ENCODE peak calls at places on chromosomes 16 and 17, in ten cellular contexts. One of them, this sample, is unnamed.

GRCh38 chr17:49577978-49578893 is 2.6 kb downstream of the NXPH3 start:
- DNase-seq in neural progenitor cell: no peak
- DNase-seq in stimulated activated CD8-positive, alpha-beta memory T cell treated with anti-CD3 and anti-CD28 coated beads, Interleukin-4, amount 100 ng/mL, for 1 hour: no peak
- DNase-seq in HTR-8/SVneo: no peak
- DNase-seq in H9: no peak
- DNase-seq in activated CD4-positive, alpha-beta T cell treated with anti-CD3 and anti-CD28 coated beads, Interleukin-2, amount 50 U/mL, for 24 hours: no peak
- DNase-seq in NCI-H146: no peak
- DNase-seq in NCI-H2081: no peak
- DNase-seq in GM23338: no peak
- DNase-seq in NT2/D1: no peak
- DNase-seq in this sample: no peak

GRCh38 chr17:250487-251300 is 69.2 kb upstream of the DOC2B start:
- DNase-seq in NCI-H146: no peak
- DNase-seq in activated CD4-positive, alpha-beta T cell treated with anti-CD3 and anti-CD28 coated beads, Interleukin-2, amount 50 U/mL, for 24 hours: no peak
- DNase-seq in HTR-8/SVneo: no peak
- DNase-seq in GM23338: no peak
- DNase-seq in NCI-H2081: no peak
- DNase-seq in NT2/D1: no peak
- DNase-seq in stimulated activated CD8-positive, alpha-beta memory T cell treated with anti-CD3 and anti-CD28 coated beads, Interleukin-4, amount 100 ng/mL, for 1 hour: no peak
- DNase-seq in neural progenitor cell: no peak
- DNase-seq in H9: no peak
- DNase-seq in this sample: no peak

GRCh38 chr17:47745037-47745380 is 12.0 kb downstream of the TBX21 start:
- DNase-seq in GM23338: peak; percentile 39
- DNase-seq in NCI-H146: no peak
- DNase-seq in activated CD4-positive, alpha-beta T cell treated with anti-CD3 and anti-CD28 coated beads, Interleukin-2, amount 50 U/mL, for 24 hours: no peak
- DNase-seq in NCI-H2081: no peak
- DNase-seq in NT2/D1: no peak
- DNase-seq in HTR-8/SVneo: no peak
- DNase-seq in neural progenitor cell: no peak
- DNase-seq in stimulated activated CD8-positive, alpha-beta memory T cell treated with anti-CD3 and anti-CD28 coated beads, Interleukin-4, amount 100 ng/mL, for 1 hour: no peak
- DNase-seq in H9: no peak
- DNase-seq in this sample: no peak

GRCh38 chr17:76912585-76912984 is 44.4 kb downstream of the MGAT5B start:
- DNase-seq in HTR-8/SVneo: no peak
- DNase-seq in NCI-H146: no peak
- DNase-seq in H9: no peak
- DNase-seq in GM23338: no peak
- DNase-seq in NCI-H2081: no peak
- DNase-seq in stimulated activated CD8-positive, alpha-beta memory T cell treated with anti-CD3 and anti-CD28 coated beads, Interleukin-4, amount 100 ng/mL, for 1 hour: no peak
- DNase-seq in activated CD4-positive, alpha-beta T cell treated with anti-CD3 and anti-CD28 coated beads, Interleukin-2, amount 50 U/mL, for 24 hours: no peak
- DNase-seq in neural progenitor cell: no peak
- DNase-seq in NT2/D1: no peak
- DNase-seq in this sample: no peak

GRCh38 chr17:17141860-17142552 is 64.1 kb downstream of the PLD6 start:
- DNase-seq in activated CD4-positive, alpha-beta T cell treated with anti-CD3 and anti-CD28 coated beads, Interleukin-2, amount 50 U/mL, for 24 hours: peak; percentile 16
- DNase-seq in neural progenitor cell: peak; percentile 78
- DNase-seq in stimulated activated CD8-positive, alpha-beta memory T cell treated with anti-CD3 and anti-CD28 coated beads, Interleukin-4, amount 100 ng/mL, for 1 hour: no peak
- DNase-seq in GM23338: peak; percentile 79
- DNase-seq in NCI-H146: no peak
- DNase-seq in NT2/D1: peak; percentile 35
- DNase-seq in H9: peak; percentile 80
- DNase-seq in HTR-8/SVneo: peak; percentile 52
- DNase-seq in NCI-H2081: no peak
- DNase-seq in this sample: peak; percentile 93

GRCh38 chr17:78351449-78352006 is 8.3 kb downstream of the SOCS3 start:
- DNase-seq in GM23338: peak; percentile 90
- DNase-seq in neural progenitor cell: peak; percentile 84
- DNase-seq in stimulated activated CD8-positive, alpha-beta memory T cell treated with anti-CD3 and anti-CD28 coated beads, Interleukin-4, amount 100 ng/mL, for 1 hour: no peak
- DNase-seq in NT2/D1: no peak
- DNase-seq in NCI-H2081: peak; percentile 19
- DNase-seq in activated CD4-positive, alpha-beta T cell treated with anti-CD3 and anti-CD28 coated beads, Interleukin-2, amount 50 U/mL, for 24 hours: no peak
- DNase-seq in HTR-8/SVneo: no peak
- DNase-seq in NCI-H146: no peak
- DNase-seq in H9: peak; percentile 95
- DNase-seq in this sample: peak; percentile 41

GRCh38 chr16:17476414-17477259 is 5.9 kb upstream of the XYLT1 start:
- DNase-seq in NCI-H146: peak; percentile 9
- DNase-seq in NCI-H2081: peak; percentile 63
- DNase-seq in NT2/D1: peak; percentile 82
- DNase-seq in neural progenitor cell: peak; percentile 87
- DNase-seq in H9: peak; percentile 82
- DNase-seq in HTR-8/SVneo: no peak
- DNase-seq in activated CD4-positive, alpha-beta T cell treated with anti-CD3 and anti-CD28 coated beads, Interleukin-2, amount 50 U/mL, for 24 hours: no peak
- DNase-seq in GM23338: peak; percentile 94
- DNase-seq in stimulated activated CD8-positive, alpha-beta memory T cell treated with anti-CD3 and anti-CD28 coated beads, Interleukin-4, amount 100 ng/mL, for 1 hour: no peak
- DNase-seq in this sample: peak; percentile 75

GRCh38 chr17:4536742-4537411 is 18.3 kb downstream of the MYBBP1A start:
- DNase-seq in stimulated activated CD8-positive, alpha-beta memory T cell treated with anti-CD3 and anti-CD28 coated beads, Interleukin-4, amount 100 ng/mL, for 1 hour: no peak
- DNase-seq in activated CD4-positive, alpha-beta T cell treated with anti-CD3 and anti-CD28 coated beads, Interleukin-2, amount 50 U/mL, for 24 hours: no peak
- DNase-seq in H9: no peak
- DNase-seq in NT2/D1: no peak
- DNase-seq in neural progenitor cell: no peak
- DNase-seq in GM23338: peak; percentile 30
- DNase-seq in HTR-8/SVneo: no peak
- DNase-seq in NCI-H2081: no peak
- DNase-seq in NCI-H146: no peak
- DNase-seq in this sample: no peak

GRCh38 chr17:44630703-44631102 is 25.6 kb upstream of the MEIOC start:
- DNase-seq in HTR-8/SVneo: no peak
- DNase-seq in GM23338: no peak
- DNase-seq in neural progenitor cell: no peak
- DNase-seq in stimulated activated CD8-positive, alpha-beta memory T cell treated with anti-CD3 and anti-CD28 coated beads, Interleukin-4, amount 100 ng/mL, for 1 hour: no peak
- DNase-seq in H9: no peak
- DNase-seq in activated CD4-positive, alpha-beta T cell treated with anti-CD3 and anti-CD28 coated beads, Interleukin-2, amount 50 U/mL, for 24 hours: no peak
- DNase-seq in NCI-H2081: no peak
- DNase-seq in NCI-H146: no peak
- DNase-seq in NT2/D1: no peak
- DNase-seq in this sample: no peak

GRCh38 chr17:65415991-65416390 is 145.5 kb downstream of the AXIN2 start:
- DNase-seq in H9: no peak
- DNase-seq in NT2/D1: no peak
- DNase-seq in GM23338: no peak
- DNase-seq in neural progenitor cell: no peak
- DNase-seq in NCI-H146: no peak
- DNase-seq in HTR-8/SVneo: no peak
- DNase-seq in NCI-H2081: no peak
- DNase-seq in activated CD4-positive, alpha-beta T cell treated with anti-CD3 and anti-CD28 coated beads, Interleukin-2, amount 50 U/mL, for 24 hours: no peak
- DNase-seq in stimulated activated CD8-positive, alpha-beta memory T cell treated with anti-CD3 and anti-CD28 coated beads, Interleukin-4, amount 100 ng/mL, for 1 hour: no peak
- DNase-seq in this sample: no peak

GRCh38 chr16:35910409-35910808 is 2451.0 kb downstream of the TP53TG3F start:
- DNase-seq in NT2/D1: no peak
- DNase-seq in neural progenitor cell: no peak
- DNase-seq in NCI-H2081: no peak
- DNase-seq in activated CD4-positive, alpha-beta T cell treated with anti-CD3 and anti-CD28 coated beads, Interleukin-2, amount 50 U/mL, for 24 hours: no peak
- DNase-seq in NCI-H146: no peak
- DNase-seq in stimulated activated CD8-positive, alpha-beta memory T cell treated with anti-CD3 and anti-CD28 coated beads, Interleukin-4, amount 100 ng/mL, for 1 hour: no peak
- DNase-seq in HTR-8/SVneo: no peak
- DNase-seq in GM23338: no peak
- DNase-seq in H9: no peak
- DNase-seq in this sample: no peak

GRCh38 chr17:49242813-49243212 is 12.2 kb upstream of the PHOSPHO1 start:
- DNase-seq in NT2/D1: no peak
- DNase-seq in NCI-H2081: no peak
- DNase-seq in HTR-8/SVneo: no peak
- DNase-seq in activated CD4-positive, alpha-beta T cell treated with anti-CD3 and anti-CD28 coated beads, Interleukin-2, amount 50 U/mL, for 24 hours: no peak
- DNase-seq in stimulated activated CD8-positive, alpha-beta memory T cell treated with anti-CD3 and anti-CD28 coated beads, Interleukin-4, amount 100 ng/mL, for 1 hour: no peak
- DNase-seq in H9: no peak
- DNase-seq in neural progenitor cell: no peak
- DNase-seq in GM23338: no peak
- DNase-seq in NCI-H146: no peak
- DNase-seq in this sample: no peak

GRCh38 chr17:7004398-7005253 is 7.8 kb upstream of the RNASEK start:
- DNase-seq in NCI-H2081: peak; percentile 64
- DNase-seq in activated CD4-positive, alpha-beta T cell treated with anti-CD3 and anti-CD28 coated beads, Interleukin-2, amount 50 U/mL, for 24 hours: peak; percentile 56
- DNase-seq in H9: no peak
- DNase-seq in GM23338: peak; percentile 87
- DNase-seq in NT2/D1: no peak
- DNase-seq in NCI-H146: peak; percentile 70
- DNase-seq in HTR-8/SVneo: peak; percentile 75
- DNase-seq in neural progenitor cell: peak; percentile 78
- DNase-seq in stimulated activated CD8-positive, alpha-beta memory T cell treated with anti-CD3 and anti-CD28 coated beads, Interleukin-4, amount 100 ng/mL, for 1 hour: no peak
- DNase-seq in this sample: peak; percentile 75

GRCh38 chr17:3693829-3694231 is 2.1 kb downstream of the P2RX5 start:
- DNase-seq in H9: no peak
- DNase-seq in HTR-8/SVneo: no peak
- DNase-seq in GM23338: no peak
- DNase-seq in neural progenitor cell: no peak
- DNase-seq in stimulated activated CD8-positive, alpha-beta memory T cell treated with anti-CD3 and anti-CD28 coated beads, Interleukin-4, amount 100 ng/mL, for 1 hour: no peak
- DNase-seq in NCI-H146: no peak
- DNase-seq in NCI-H2081: no peak
- DNase-seq in NT2/D1: no peak
- DNase-seq in activated CD4-positive, alpha-beta T cell treated with anti-CD3 and anti-CD28 coated beads, Interleukin-2, amount 50 U/mL, for 24 hours: no peak
- DNase-seq in this sample: no peak

GRCh38 chr17:80265205-80266068 is 4.8 kb downstream of the RNF213 start:
- DNase-seq in H9: no peak
- DNase-seq in neural progenitor cell: no peak
- DNase-seq in stimulated activated CD8-positive, alpha-beta memory T cell treated with anti-CD3 and anti-CD28 coated beads, Interleukin-4, amount 100 ng/mL, for 1 hour: no peak
- DNase-seq in HTR-8/SVneo: no peak
- DNase-seq in activated CD4-positive, alpha-beta T cell treated with anti-CD3 and anti-CD28 coated beads, Interleukin-2, amount 50 U/mL, for 24 hours: peak; percentile 70
- DNase-seq in NCI-H2081: no peak
- DNase-seq in NT2/D1: no peak
- DNase-seq in NCI-H146: no peak
- DNase-seq in GM23338: no peak
- DNase-seq in this sample: no peak

This sample was measured in iPS-NIHi11.